ENCODE peak calls at places on chromosome 17, in seven cellular contexts. C is dermis microvascular lymphatic vessel endothelial cell; V is mucosa of gallbladder; H is GM12878; Z is ACHN; Y is hepatocyte; N is activated CD4-positive, alpha-beta T cell treated with anti-CD3 and anti-CD28 coated beads for 48 hours. T is an unnamed sample.

GRCh38 chr17:12664894-12665262 is 812 bp upstream of the MYOCD start:
- DNase-seq in C (no peak), V (no peak), H (no peak), Z (no peak), Y (no peak), N (no peak), T (no peak)

GRCh38 chr17:80025796-80026195 is 9.9 kb downstream of the TBC1D16 start:
- DNase-seq in C (no peak), V (no peak), H (no peak), Z (no peak), Y (no peak), N (no peak), T (no peak)

GRCh38 chr17:10838682-10839081 is 795 bp upstream of the PIRT start:
- DNase-seq in C (no peak), V (no peak), H (no peak), Z (no peak), Y (no peak), N (no peak), T (no peak)

GRCh38 chr17:31094600-31095238 is at the start of gene NF1:
- DNase-seq in C (peak), V (peak), H (peak), Z (peak), Y (peak), N (peak), T (peak)

GRCh38 chr17:7060165-7060890 is 16.4 kb upstream of the SLC16A11 start:
- DNase-seq in C (peak), V (peak), H (no peak), Z (peak), Y (no peak), N (peak), T (peak)

GRCh38 chr17:78727476-78728229 is 54.4 kb downstream of the CYTH1 start:
- DNase-seq in C (no peak), V (no peak), H (no peak), Z (no peak), Y (no peak), N (no peak), T (no peak)

GRCh38 chr17:81438688-81439087 is 43.4 kb downstream of the BAHCC1 start:
- DNase-seq in C (no peak), V (no peak), H (no peak), Z (no peak), Y (no peak), N (no peak), T (no peak)

GRCh38 chr17:79947351-79948031 is 88.2 kb downstream of the TBC1D16 start:
- DNase-seq in C (no peak), V (no peak), H (no peak), Z (no peak), Y (no peak), N (no peak), T (no peak)

GRCh38 chr17:77178050-77178449 is 37.3 kb downstream of the SEC14L1 start:
- DNase-seq in C (no peak), V (no peak), H (no peak), Z (no peak), Y (no peak), N (no peak), T (no peak)

GRCh38 chr17:59105852-59106462 is 723 bp downstream of the TRIM37 start:
- DNase-seq in C (peak), V (peak), H (no peak), Z (peak), Y (peak), N (peak), T (peak)

GRCh38 chr17:56798916-56799315 is 34.8 kb downstream of the C17orf67 start:
- DNase-seq in C (no peak), V (no peak), H (no peak), Z (no peak), Y (no peak), N (no peak), T (no peak)

GRCh38 chr17:7951143-7951792 is 19.3 kb downstream of the CNTROB start:
- DNase-seq in C (no peak), V (no peak), H (peak), Z (no peak), Y (no peak), N (peak), T (no peak)

GRCh38 chr17:14014647-14015046 is 54.7 kb upstream of the COX10 start:
- DNase-seq in C (no peak), V (no peak), H (no peak), Z (no peak), Y (no peak), N (no peak), T (no peak)

GRCh38 chr17:49996495-49997255 is 1.7 kb upstream of the DLX3 start:
- DNase-seq in C (peak), V (no peak), H (no peak), Z (peak), Y (peak), N (peak), T (no peak)

GRCh38 chr17:28030386-28030785 is 12.1 kb upstream of the NLK start:
- DNase-seq in C (no peak), V (no peak), H (no peak), Z (no peak), Y (peak), N (no peak), T (no peak)

GRCh38 chr17:74671031-74671771 is 41.5 kb downstream of the CD300LF start:
- DNase-seq in C (peak), V (peak), H (no peak), Z (peak), Y (peak), N (peak), T (peak)

GRCh38 chr17:82055023-82055964 is 3.6 kb downstream of the GPS1 start:
- DNase-seq in C (no peak), V (no peak), H (no peak), Z (no peak), Y (no peak), N (no peak), T (no peak)

GRCh38 chr17:43755389-43755875 is 3.2 kb downstream of the SOST start:
- DNase-seq in C (peak), V (no peak), H (no peak), Z (no peak), Y (peak), N (peak), T (no peak)

GRCh38 chr17:44314869-44315661 is 6.7 kb downstream of the RUNDC3A start:
- DNase-seq in C (no peak), V (no peak), H (no peak), Z (peak), Y (peak), N (peak), T (peak)

GRCh38 chr17:73182616-73183310 is 10.1 kb upstream of the COG1 start:
- DNase-seq in C (no peak), V (no peak), H (no peak), Z (no peak), Y (no peak), N (no peak), T (no peak)

GRCh38 chr17:81518785-81519283 is 6.2 kb upstream of the ACTG1 start:
- DNase-seq in C (no peak), V (no peak), H (no peak), Z (peak), Y (peak), N (peak), T (peak)

GRCh38 chr17:51947160-51947559 is 211.4 kb downstream of the CA10 start:
- DNase-seq in C (no peak), V (no peak), H (no peak), Z (no peak), Y (peak), N (no peak), T (peak)

GRCh38 chr17:338442-339192 is 14.0 kb downstream of the RPH3AL start:
- DNase-seq in C (peak), V (no peak), H (no peak), Z (no peak), Y (peak), N (no peak), T (no peak)

GRCh38 chr17:78966123-78966813 is 13.5 kb downstream of the LGALS3BP start:
- DNase-seq in C (no peak), V (no peak), H (no peak), Z (no peak), Y (no peak), N (no peak), T (no peak)

GRCh38 chr17:60082946-60083471 is 4.3 kb upstream of the HEATR6 start:
- DNase-seq in C (no peak), V (no peak), H (no peak), Z (no peak), Y (no peak), N (no peak), T (no peak)

GRCh38 chr17:81096741-81097133 is 61.8 kb downstream of the BAIAP2 start:
- DNase-seq in C (no peak), V (no peak), H (no peak), Z (no peak), Y (no peak), N (no peak), T (no peak)

GRCh38 chr17:74215332-74215727 is 2.0 kb downstream of the TTYH2 start:
- DNase-seq in C (no peak), V (no peak), H (no peak), Z (no peak), Y (no peak), N (no peak), T (no peak)

GRCh38 chr17:49738456-49739163 is 25.3 kb downstream of the FAM117A start:
- DNase-seq in C (no peak), V (no peak), H (no peak), Z (no peak), Y (no peak), N (no peak), T (no peak)

GRCh38 chr17:79042421-79043190 is 18.6 kb downstream of the C1QTNF1 start:
- DNase-seq in C (peak), V (peak), H (no peak), Z (peak), Y (no peak), N (peak), T (peak)

GRCh38 chr17:74962622-74963394 is 9.8 kb downstream of the HID1 start:
- DNase-seq in C (no peak), V (no peak), H (no peak), Z (no peak), Y (no peak), N (no peak), T (no peak)

GRCh38 chr17:45902892-45903346 is 8.6 kb downstream of the MAPT start:
- DNase-seq in C (no peak), V (peak), H (no peak), Z (no peak), Y (no peak), N (no peak), T (no peak)

T was measured in bronchial epithelial cell.